ENCODE peak calls at places on chromosomes 4 and X, in four cellular contexts. One of them, this sample, is unnamed. For H3K4me1, the result is how much of the 10 kb centered on the place peaks cover.

GRCh38 chr4:90951037-90951436 is 823.8 kb downstream of the CCSER1 start:
- DNase-seq in endothelial cell of umbilical vein: peak
- DNase-seq in astrocyte: peak
- DNase-seq in HCT116: peak
- DNase-seq in this sample: no peak

GRCh38 chr4:106809083-106809482 is 227.0 kb downstream of the DKK2 start:
- DNase-seq in endothelial cell of umbilical vein: peak
- DNase-seq in astrocyte: peak
- DNase-seq in HCT116: peak
- DNase-seq in this sample: no peak

GRCh38 chr4:73948990-73949706 is 32.7 kb downstream of the PF4 start:
- DNase-seq in endothelial cell of umbilical vein: no peak
- DNase-seq in astrocyte: no peak
- DNase-seq in HCT116: no peak
- DNase-seq in this sample: no peak

GRCh38 chr4:92303621-92304027 is at the start of gene GRID2:
- DNase-seq in endothelial cell of umbilical vein: peak
- DNase-seq in astrocyte: peak
- DNase-seq in HCT116: peak
- DNase-seq in this sample: no peak

GRCh38 chr4:183738081-183738673 is 79.1 kb downstream of the TRAPPC11 start:
- DNase-seq in endothelial cell of umbilical vein: peak
- DNase-seq in astrocyte: peak
- DNase-seq in HCT116: no peak
- DNase-seq in this sample: no peak

GRCh38 chr4:108191269-108191914 is 22.7 kb upstream of the LEF1 start:
- DNase-seq in endothelial cell of umbilical vein: no peak
- DNase-seq in astrocyte: no peak
- DNase-seq in HCT116: no peak
- DNase-seq in this sample: no peak

GRCh38 chr4:107333518-107333917 is 297.4 kb upstream of the DKK2 start:
- DNase-seq in endothelial cell of umbilical vein: no peak
- DNase-seq in astrocyte: peak
- DNase-seq in HCT116: no peak
- DNase-seq in this sample: no peak

GRCh38 chr4:81421346-81422218 is 50.1 kb downstream of the RASGEF1B start:
- DNase-seq in endothelial cell of umbilical vein: no peak
- DNase-seq in astrocyte: peak
- DNase-seq in HCT116: no peak
- DNase-seq in this sample: peak

GRCh38 chrX:104126856-104127255 is 14.5 kb downstream of the ZCCHC18 start:
- DNase-seq in endothelial cell of umbilical vein: no peak
- DNase-seq in astrocyte: no peak
- DNase-seq in HCT116: no peak
- DNase-seq in this sample: no peak

GRCh38 chrX:51215266-51215665 is 117.4 kb upstream of the NUDT10 start:
- DNase-seq in endothelial cell of umbilical vein: no peak
- DNase-seq in astrocyte: no peak
- DNase-seq in HCT116: no peak
- DNase-seq in this sample: no peak

GRCh38 chr4:83552085-83552484 is 16.2 kb downstream of the GPAT3 start:
- DNase-seq in endothelial cell of umbilical vein: no peak
- DNase-seq in astrocyte: no peak
- DNase-seq in HCT116: no peak
- DNase-seq in this sample: no peak

GRCh38 chr4:99685234-99685633 is 27.6 kb upstream of the C4orf54 start:
- DNase-seq in endothelial cell of umbilical vein: no peak
- DNase-seq in astrocyte: no peak
- DNase-seq in HCT116: no peak
- DNase-seq in this sample: no peak

GRCh38 chr4:152100378-152101201 is 339.8 kb upstream of the GATB start:
- DNase-seq in endothelial cell of umbilical vein: peak
- DNase-seq in astrocyte: no peak
- DNase-seq in HCT116: peak
- DNase-seq in this sample: no peak

GRCh38 chr4:106261980-106262379 is 54.0 kb downstream of the TBCK start:
- DNase-seq in endothelial cell of umbilical vein: no peak
- DNase-seq in astrocyte: no peak
- DNase-seq in HCT116: no peak
- DNase-seq in this sample: no peak

GRCh38 chrX:30816079-30816478 is 73.0 kb downstream of the TAB3 start:
- DNase-seq in endothelial cell of umbilical vein: no peak
- DNase-seq in astrocyte: no peak
- DNase-seq in HCT116: no peak
- DNase-seq in this sample: no peak

GRCh38 chr4:8599657-8600056 is 7.1 kb downstream of the CPZ start:
- DNase-seq in endothelial cell of umbilical vein: no peak
- DNase-seq in astrocyte: peak
- DNase-seq in HCT116: peak
- DNase-seq in this sample: no peak

GRCh38 chrX:38206036-38206435 is 14.6 kb downstream of the SRPX start:
- DNase-seq in endothelial cell of umbilical vein: no peak
- DNase-seq in astrocyte: peak
- DNase-seq in HCT116: no peak
- DNase-seq in this sample: no peak

GRCh38 chr4:986428-986948 is 356 bp upstream of the IDUA start:
- DNase-seq in endothelial cell of umbilical vein: no peak
- DNase-seq in astrocyte: no peak
- DNase-seq in HCT116: no peak
- DNase-seq in this sample: no peak

GRCh38 chr4:175451238-175451965 is 360.7 kb downstream of the GPM6A start:
- DNase-seq in endothelial cell of umbilical vein: no peak
- DNase-seq in astrocyte: no peak
- DNase-seq in HCT116: no peak
- DNase-seq in this sample: no peak

GRCh38 chrX:69037786-69038185 is 127.5 kb downstream of the PJA1 start:
- DNase-seq in endothelial cell of umbilical vein: no peak
- DNase-seq in astrocyte: no peak
- DNase-seq in HCT116: no peak
- DNase-seq in this sample: no peak

GRCh38 chr4:98113005-98113404 is 30.3 kb downstream of the STPG2 start:
- DNase-seq in endothelial cell of umbilical vein: peak
- DNase-seq in astrocyte: peak
- DNase-seq in HCT116: peak
- DNase-seq in this sample: no peak

GRCh38 chrX:133048751-133049150 is 48.2 kb downstream of the USP26 start:
- DNase-seq in endothelial cell of umbilical vein: no peak
- DNase-seq in astrocyte: no peak
- DNase-seq in HCT116: no peak
- DNase-seq in this sample: no peak

GRCh38 chrX:133054761-133055385 is 42.0 kb downstream of the USP26 start:
- DNase-seq in endothelial cell of umbilical vein: no peak
- DNase-seq in astrocyte: no peak
- DNase-seq in HCT116: no peak
- DNase-seq in this sample: no peak

GRCh38 chrX:133056341-133056740 is 40.6 kb downstream of the USP26 start:
- DNase-seq in endothelial cell of umbilical vein: no peak
- DNase-seq in astrocyte: no peak
- DNase-seq in HCT116: no peak
- DNase-seq in this sample: no peak

DNA sequence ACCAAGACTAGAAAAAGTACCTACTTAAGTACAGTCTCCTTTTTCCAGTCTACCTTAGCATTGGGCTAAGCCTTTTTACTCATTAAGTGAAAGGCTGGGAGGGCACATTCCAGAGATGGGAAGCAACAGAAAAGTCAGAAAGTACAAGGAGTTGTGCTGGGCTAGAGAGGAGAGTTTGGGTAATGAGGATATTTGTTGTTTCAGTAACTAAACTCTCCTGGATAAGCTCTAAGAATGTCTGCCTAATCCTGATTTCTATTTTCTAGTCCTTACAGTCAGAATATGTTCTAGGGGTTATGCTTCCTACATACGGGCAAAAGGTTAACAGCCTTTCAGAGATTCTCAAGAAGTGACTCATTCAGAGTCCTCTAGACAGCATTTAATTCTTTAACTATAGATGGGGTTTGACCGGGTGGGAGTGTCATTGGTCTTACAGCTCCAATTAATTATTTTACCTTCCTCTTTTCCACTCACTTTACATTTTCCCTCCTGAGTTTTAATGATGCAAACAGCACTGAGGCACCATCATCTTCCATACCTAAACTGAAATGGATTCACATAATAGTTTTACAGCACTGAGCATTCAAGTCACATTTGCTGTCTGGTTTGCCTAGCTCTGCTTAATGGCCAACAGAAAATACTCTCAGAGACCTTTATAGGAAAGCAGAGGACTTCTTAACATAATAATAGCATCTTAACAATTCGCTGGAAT is 42.9 kb downstream of the USP26 start:
- DNase-seq in endothelial cell of umbilical vein: peak
- DNase-seq in astrocyte: peak
- DNase-seq in HCT116: no peak
- DNase-seq in this sample: no peak
- H3K4me1 ChIP-seq in endothelial cell of umbilical vein: under half
- H3K4me1 ChIP-seq in astrocyte: under half
- H3K4me1 ChIP-seq in HCT116: under half
- H3K4me1 ChIP-seq in this sample: under half

GRCh38 chrX:119676949-119677653 is 15.9 kb downstream of the SEPTIN6 start:
- DNase-seq in endothelial cell of umbilical vein: no peak
- DNase-seq in astrocyte: no peak
- DNase-seq in HCT116: no peak
- DNase-seq in this sample: no peak
- H3K9ac ChIP-seq in endothelial cell of umbilical vein: no peak
- H3K9ac ChIP-seq in astrocyte: no peak
- H3K9ac ChIP-seq in HCT116: no peak
- H3K9ac ChIP-seq in this sample: peak

DNA sequence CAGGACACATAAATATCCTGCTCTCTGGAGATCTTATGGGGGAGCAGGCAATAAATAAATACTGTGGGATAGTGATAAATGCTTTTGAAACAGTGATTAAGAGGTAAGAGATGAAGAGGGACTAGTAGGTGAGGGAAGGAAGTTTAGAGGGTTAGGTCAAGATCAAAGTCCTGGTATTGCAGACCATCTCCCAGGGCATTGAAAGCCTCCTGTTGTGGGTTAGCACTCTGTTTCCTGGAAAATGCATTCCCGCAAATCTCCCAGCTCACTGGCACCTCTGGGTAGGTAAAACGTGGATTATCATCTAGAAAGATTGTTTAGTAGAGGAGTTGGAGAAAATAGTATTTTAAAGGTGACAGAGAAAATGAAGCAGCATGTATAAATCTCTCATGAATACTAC is 2.2 kb downstream of the SNX25 start:
- DNase-seq in endothelial cell of umbilical vein: no peak
- DNase-seq in astrocyte: no peak
- DNase-seq in HCT116: no peak
- DNase-seq in this sample: no peak
- H3K4me1 ChIP-seq in endothelial cell of umbilical vein: under half
- H3K4me1 ChIP-seq in astrocyte: under half
- H3K4me1 ChIP-seq in HCT116: under half
- H3K4me1 ChIP-seq in this sample: under half

DNA sequence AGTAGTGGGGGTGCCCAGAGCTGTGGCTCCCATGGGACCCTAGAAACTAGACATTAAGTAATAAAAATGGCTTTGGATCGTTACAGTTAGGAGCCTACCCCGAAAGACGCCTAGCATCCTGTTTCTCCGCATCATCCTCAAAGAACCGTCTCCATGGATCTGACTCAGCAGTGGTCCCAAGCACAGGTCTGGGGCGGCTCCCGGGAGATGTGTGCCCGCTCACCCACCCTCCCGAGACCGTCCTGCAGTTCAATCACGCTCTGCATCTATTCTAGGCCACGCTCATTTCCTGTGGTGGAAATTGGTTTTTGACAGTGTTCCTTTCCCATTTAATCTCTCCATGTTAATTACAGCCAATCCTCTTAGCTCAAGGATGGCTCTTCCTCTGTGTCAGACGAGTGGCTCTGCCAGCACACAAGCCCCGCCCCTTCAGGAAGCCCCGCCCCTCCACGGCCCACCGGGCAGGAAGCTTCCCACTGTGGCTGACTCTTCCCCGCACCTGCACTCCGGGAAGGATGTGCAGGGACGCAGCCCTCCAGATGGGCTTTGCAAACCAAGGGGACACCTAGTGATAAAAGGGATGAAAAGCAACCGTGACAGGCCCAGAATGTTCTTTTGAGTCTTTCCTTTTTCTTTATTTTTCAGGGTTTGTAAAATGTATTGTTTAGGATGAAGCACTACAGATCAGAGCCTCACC is 34.5 kb upstream of the HELT start:
- DNase-seq in endothelial cell of umbilical vein: peak
- DNase-seq in astrocyte: peak
- DNase-seq in HCT116: peak
- DNase-seq in this sample: peak
- H3K9ac ChIP-seq in endothelial cell of umbilical vein: no peak
- H3K9ac ChIP-seq in astrocyte: no peak
- H3K9ac ChIP-seq in HCT116: no peak
- H3K9ac ChIP-seq in this sample: no peak

GRCh38 chr4:38163216-38164006 is 203.2 kb downstream of the PTTG2 start:
- DNase-seq in endothelial cell of umbilical vein: peak
- DNase-seq in astrocyte: peak
- DNase-seq in HCT116: no peak
- DNase-seq in this sample: no peak

GRCh38 chr4:38160487-38161207 is 200.4 kb downstream of the PTTG2 start:
- DNase-seq in endothelial cell of umbilical vein: peak
- DNase-seq in astrocyte: peak
- DNase-seq in HCT116: peak
- DNase-seq in this sample: peak

GRCh38 chr4:38164346-38164745 is 204.1 kb downstream of the PTTG2 start:
- DNase-seq in endothelial cell of umbilical vein: no peak
- DNase-seq in astrocyte: no peak
- DNase-seq in HCT116: no peak
- DNase-seq in this sample: no peak

GRCh38 chr4:38161208-38162113 is 201.3 kb downstream of the PTTG2 start:
- DNase-seq in endothelial cell of umbilical vein: peak
- DNase-seq in astrocyte: no peak
- DNase-seq in HCT116: no peak
- DNase-seq in this sample: no peak

DNA sequence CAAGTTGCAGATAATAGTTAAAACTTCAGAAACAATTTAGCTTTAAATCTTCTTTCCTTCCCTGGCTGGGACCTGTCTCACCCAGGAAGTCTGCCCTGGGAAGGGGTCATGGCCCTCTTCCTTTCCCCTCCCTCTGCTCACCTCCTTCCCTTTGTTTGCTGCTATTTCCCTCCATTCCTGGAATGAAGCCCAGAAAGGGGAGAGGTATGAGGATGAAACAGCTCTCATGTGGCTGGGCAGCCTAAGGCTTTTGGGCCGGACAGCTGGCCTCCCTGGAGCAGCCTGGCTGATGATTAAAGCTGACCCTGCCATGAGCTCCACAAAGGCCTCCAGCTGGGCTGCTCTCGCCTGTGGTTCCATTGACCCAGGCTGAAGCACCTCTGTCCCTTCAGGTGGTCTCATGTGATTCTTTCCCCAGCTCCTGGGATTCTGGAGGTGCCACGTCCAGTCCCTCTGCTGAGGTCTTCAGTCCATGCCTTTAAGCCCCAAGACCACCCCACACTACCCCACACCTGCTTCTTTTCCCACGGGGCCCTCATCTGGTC is 202.1 kb downstream of the PTTG2 start:
- DNase-seq in endothelial cell of umbilical vein: peak
- DNase-seq in astrocyte: peak
- DNase-seq in HCT116: peak
- DNase-seq in this sample: peak
- H3K4me1 ChIP-seq in endothelial cell of umbilical vein: under half
- H3K4me1 ChIP-seq in astrocyte: under half
- H3K4me1 ChIP-seq in HCT116: under half
- H3K4me1 ChIP-seq in this sample: under half